ENCODE peak calls at places on chromosomes 5 and 9, in four cellular contexts. P is fibroblast of mammary gland, U is tibial artery, W is RWPE1. Z is an unnamed sample.

GRCh38 chr5:149474198-149474597 is 77.0 kb downstream of the CSNK1A1 start:
- DNase-seq in P (peak; percentile 40), U (peak; percentile 59), W (peak; percentile 87), Z (no peak)

GRCh38 chr9:17907780-17908513 is 329.1 kb downstream of the SH3GL2 start:
- DNase-seq in P (no peak), U (no peak), W (no peak), Z (peak; percentile 55)

GRCh38 chr5:42666821-42667325 is 89.7 kb upstream of the CCDC152 start:
- DNase-seq in P (no peak), U (no peak), W (no peak), Z (no peak)

GRCh38 chr5:3886521-3887461 is 291.2 kb downstream of the IRX1 start:
- DNase-seq in P (no peak), U (no peak), W (no peak), Z (no peak)

GRCh38 chr5:169706758-169707450 is 69.8 kb downstream of the DOCK2 start:
- DNase-seq in P (peak; percentile 88), U (no peak), W (peak; percentile 22), Z (peak; percentile 48)

GRCh38 chr5:174425271-174425963 is 299.0 kb upstream of the MSX2 start:
- DNase-seq in P (no peak), U (no peak), W (peak; percentile 56), Z (no peak)

GRCh38 chr5:149048806-149049205 is 14.1 kb downstream of the SH3TC2 start:
- DNase-seq in P (no peak), U (no peak), W (no peak), Z (no peak)

GRCh38 chr9:133950206-133950915 is 41.8 kb downstream of the VAV2 start:
- DNase-seq in P (no peak), U (no peak), W (no peak), Z (peak; percentile 64)

GRCh38 chr9:16100596-16101091 is 547.8 kb downstream of the CCDC171 start:
- DNase-seq in P (peak; percentile 94), U (peak; percentile 89), W (no peak), Z (peak; percentile 64)

GRCh38 chr9:108049026-108049591 is 559.5 kb upstream of the KLF4 start:
- DNase-seq in P (peak; percentile 95), U (no peak), W (peak; percentile 91), Z (peak; percentile 80)

GRCh38 chr5:116137544-116138378 is 52.9 kb downstream of the COMMD10 start:
- DNase-seq in P (peak; percentile 64), U (no peak), W (peak; percentile 33), Z (peak; percentile 76)

GRCh38 chr9:112224401-112225289 is 49.5 kb upstream of the SUSD1 start:
- DNase-seq in P (peak; percentile 82), U (no peak), W (no peak), Z (peak; percentile 81)

GRCh38 chr9:6052520-6052919 is 37.1 kb upstream of the RANBP6 start:
- DNase-seq in P (no peak), U (no peak), W (peak; percentile 11), Z (no peak)

GRCh38 chr9:97802276-97802675 is 50.8 kb upstream of the FOXE1 start:
- DNase-seq in P (peak; percentile 60), U (no peak), W (peak; percentile 96), Z (no peak)

GRCh38 chr5:167639761-167640160 is 651.7 kb upstream of the WWC1 start:
- DNase-seq in P (peak; percentile 58), U (no peak), W (no peak), Z (no peak)

GRCh38 chr5:171275822-171276544 is 33.1 kb upstream of the TLX3 start:
- DNase-seq in P (no peak), U (no peak), W (no peak), Z (no peak)

GRCh38 chr5:138927979-138928378 is 52.8 kb upstream of the LRRTM2 start:
- DNase-seq in P (no peak), U (no peak), W (no peak), Z (peak; percentile 60)

GRCh38 chr9:127122176-127123151 is at the start of gene ANGPTL2:
- DNase-seq in P (peak; percentile 90), U (peak; percentile 96), W (peak; percentile 77), Z (peak; percentile 84)

GRCh38 chr5:40678021-40678939 is 1.4 kb upstream of the PTGER4 start:
- DNase-seq in P (no peak), U (no peak), W (no peak), Z (peak; percentile 45)

GRCh38 chr5:66427043-66427442 is 169.2 kb upstream of the MAST4 start:
- DNase-seq in P (no peak), U (no peak), W (no peak), Z (no peak)

GRCh38 chr5:28269978-28270377 is 1231.6 kb upstream of the CDH9 start:
- DNase-seq in P (no peak), U (no peak), W (no peak), Z (no peak)

DNA sequence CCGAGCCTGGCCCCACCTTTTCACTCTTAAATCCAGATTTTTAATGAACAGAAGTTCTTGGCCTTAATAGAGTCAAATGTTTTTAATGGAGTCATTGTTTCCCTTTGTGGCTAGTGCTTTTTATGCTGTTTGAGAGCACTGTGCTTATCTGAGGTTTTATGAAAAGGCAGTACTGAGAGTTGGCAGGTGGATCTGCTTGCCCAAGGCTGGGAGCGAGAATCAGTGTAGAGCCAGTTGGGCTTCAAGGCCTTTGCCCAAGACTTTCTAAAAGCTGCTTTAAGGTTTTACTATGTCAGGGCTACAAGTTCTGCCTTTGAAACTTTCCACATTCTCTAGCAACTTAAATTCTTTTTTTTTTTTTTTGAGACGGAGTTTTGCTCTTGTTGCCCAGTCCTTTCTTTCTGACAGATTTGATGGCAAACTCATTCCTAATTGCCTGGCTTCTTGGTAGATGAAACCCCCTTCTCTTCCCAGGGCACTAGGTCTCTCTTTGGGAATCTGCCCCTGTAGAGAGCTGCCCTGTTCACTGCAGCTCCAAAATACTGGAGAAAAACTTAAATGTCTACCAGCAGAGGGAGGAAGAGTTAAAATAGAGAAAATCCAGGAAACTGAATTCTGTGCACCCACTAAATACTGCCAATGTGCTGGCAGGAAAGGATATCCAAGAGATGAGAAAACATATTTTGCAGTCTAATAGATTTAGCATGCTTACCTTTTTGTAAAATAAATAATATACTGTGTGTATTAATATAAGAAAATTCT is 36.9 kb upstream of the CDK20 start:
- DNase-seq in P (peak; percentile 24), U (no peak), W (peak; percentile 45), Z (peak; percentile 11)
- TF ChIP-seq CTCF in P (peak; percentile 28), U (no peak), W (no peak), Z (no peak)

GRCh38 chr9:100937377-100937776 is 91.2 kb upstream of the PLPPR1 start:
- DNase-seq in P (no peak), U (no peak), W (no peak), Z (no peak)
- TF ChIP-seq CTCF in P (no peak), U (no peak), W (no peak), Z (no peak)

GRCh38 chr5:60668715-60669304 is 31.2 kb downstream of the DEPDC1B start:
- DNase-seq in P (peak; percentile 56), U (no peak), W (peak; percentile 15), Z (peak; percentile 68)
- TF ChIP-seq CTCF in P (peak; percentile 57), U (peak; percentile 63), W (peak; percentile 81), Z (peak; percentile 33)

DNA sequence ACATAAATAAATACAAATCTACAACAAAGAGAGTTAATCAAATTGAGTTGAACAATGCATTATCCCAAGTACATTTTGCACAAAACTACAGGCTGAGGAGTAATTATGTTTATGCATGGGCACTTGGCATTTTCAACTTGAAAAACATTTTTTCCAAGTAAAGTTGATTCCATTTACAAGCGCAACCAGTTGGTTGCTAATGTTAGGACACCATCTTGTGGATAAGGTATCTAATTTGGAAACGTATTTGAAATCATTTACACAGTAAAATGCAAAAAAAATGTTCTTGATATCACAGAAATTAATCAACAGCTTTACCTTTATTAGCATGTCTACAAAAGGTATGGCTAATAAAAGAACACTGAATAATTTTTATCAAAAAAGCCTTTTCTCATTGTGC is 18.8 kb downstream of the FTMT start:
- DNase-seq in P (peak; percentile 12), U (no peak), W (no peak), Z (peak; percentile 21)
- TF ChIP-seq CTCF in P (no peak), U (no peak), W (no peak), Z (no peak)

GRCh38 chr9:68685770-68686169 is 19.3 kb upstream of the PIP5K1B start:
- DNase-seq in P (no peak), U (no peak), W (no peak), Z (no peak)
- TF ChIP-seq CTCF in P (peak; percentile 3), U (no peak), W (no peak), Z (peak; percentile 5)

Z was measured in cardiac fibroblast.